ENCODE peak calls at places on chromosomes 6 and 20, in four cellular contexts. T is thoracic aorta, U is heart right ventricle, F is Peyer's patch. X is an unnamed sample. For H3K4me1, the result is how much of the 10 kb centered on the place peaks cover.

GRCh38 chr20:17172826-17173420 is 53.9 kb upstream of the PCSK2 start:
- DNase-seq in F (no peak), T (no peak), U (no peak), X (no peak)

GRCh38 chr6:101454106-101454676 is 60.7 kb downstream of the GRIK2 start:
- DNase-seq in F (no peak), U (no peak), T (no peak), X (no peak)

GRCh38 chr6:47264775-47265184 is 44.9 kb downstream of the TNFRSF21 start:
- DNase-seq in T (no peak), F (no peak), U (no peak), X (no peak)

GRCh38 chr6:14119764-14120163 is 2.2 kb downstream of the CD83 start:
- DNase-seq in U (no peak), F (no peak), T (no peak), X (no peak)

GRCh38 chr6:3887150-3887700 is 38.1 kb downstream of the FAM50B start:
- DNase-seq in T (no peak), F (no peak), U (no peak), X (no peak)

GRCh38 chr6:105814745-105815536 is 271.2 kb upstream of the PRDM1 start:
- DNase-seq in T (no peak), F (no peak), U (no peak), X (peak)

GRCh38 chr6:18432180-18432579 is 45.0 kb downstream of the RNF144B start:
- DNase-seq in F (no peak), U (no peak), T (no peak), X (no peak)

GRCh38 chr6:158560787-158561246 is 926 bp downstream of the TMEM181 start:
- DNase-seq in F (peak), U (no peak), T (no peak), X (peak)

GRCh38 chr20:44805991-44806729 is 4.2 kb downstream of the RIMS4 start:
- DNase-seq in F (no peak), U (no peak), T (peak), X (no peak)

GRCh38 chr6:73515204-73516101 is 5.4 kb downstream of the EEF1A1 start:
- DNase-seq in U (no peak), F (no peak), T (no peak), X (peak)

GRCh38 chr20:19885981-19886665 is 128.1 kb downstream of the RIN2 start:
- DNase-seq in U (peak), T (no peak), F (peak), X (no peak)

GRCh38 chr20:50303573-50304500 is 113.2 kb downstream of the CEBPB start:
- DNase-seq in U (peak), F (peak), T (no peak), X (no peak)

GRCh38 chr6:144725731-144726522 is 440.8 kb downstream of the UTRN start:
- DNase-seq in U (no peak), T (no peak), F (no peak), X (peak)

GRCh38 chr6:165662671-165663282 is at the start of gene PDE10A:
- DNase-seq in U (peak), F (no peak), T (no peak), X (no peak)

GRCh38 chr6:104483225-104483834 is 376.4 kb downstream of the HACE1 start:
- DNase-seq in F (no peak), T (no peak), U (no peak), X (no peak)

GRCh38 chr20:62398120-62398821 is 8.8 kb downstream of the CABLES2 start:
- DNase-seq in F (no peak), T (no peak), U (no peak), X (no peak)

GRCh38 chr6:137013738-137014602 is 30.8 kb downstream of the IL20RA start:
- DNase-seq in F (no peak), U (no peak), T (no peak), X (no peak)

GRCh38 chr6:7164536-7165001 is 56.8 kb downstream of the RREB1 start:
- DNase-seq in F (no peak), U (no peak), T (no peak), X (no peak)

GRCh38 chr6:7163661-7164071 is 55.9 kb downstream of the RREB1 start:
- DNase-seq in F (no peak), U (no peak), T (no peak), X (no peak)

GRCh38 chr6:7159790-7160525 is 52.2 kb downstream of the RREB1 start:
- DNase-seq in U (no peak), T (no peak), F (no peak), X (no peak)

GRCh38 chr6:7161253-7161623 is 53.5 kb downstream of the RREB1 start:
- DNase-seq in T (no peak), U (no peak), F (no peak), X (no peak)

DNA sequence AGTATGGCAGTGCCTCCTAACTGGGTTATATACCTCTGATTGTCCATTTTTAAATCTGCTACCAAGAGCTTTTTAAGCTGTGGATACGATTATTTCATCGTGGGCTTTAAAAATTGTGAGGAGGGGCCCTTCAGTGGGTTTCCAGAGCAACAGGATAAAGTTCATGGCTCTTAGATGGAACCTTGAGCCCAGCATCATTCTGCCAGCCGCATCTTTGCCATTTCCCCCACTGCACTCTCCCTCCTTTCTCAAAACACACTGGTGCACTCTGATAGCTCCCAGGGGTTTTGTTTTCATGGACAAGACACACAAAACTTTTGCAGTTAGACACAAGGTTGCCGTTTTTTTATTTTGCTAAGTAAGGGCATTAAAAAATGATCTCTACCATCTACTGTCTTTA is 54.1 kb downstream of the RREB1 start:
- DNase-seq in U (no peak), T (no peak), F (no peak), X (no peak)
- H3K4me1 ChIP-seq in U (half or more), T (under half), F (under half), X (under half)

GRCh38 chr6:22690446-22690845 is 121.1 kb downstream of the HDGFL1 start:
- DNase-seq in U (no peak), T (no peak), F (no peak), X (no peak)
- TF ChIP-seq CTCF in U (no peak), T (no peak), F (no peak), X (no peak)

GRCh38 chr20:9507544-9508239 is 6.7 kb upstream of the LAMP5 start:
- DNase-seq in F (no peak), U (no peak), T (no peak), X (no peak)

GRCh38 chr20:9508240-9508661 is 6.1 kb upstream of the LAMP5 start:
- DNase-seq in T (no peak), U (no peak), F (no peak), X (no peak)

GRCh38 chr20:9506964-9507369 is 7.4 kb upstream of the LAMP5 start:
- DNase-seq in U (peak), F (no peak), T (no peak), X (no peak)

GRCh38 chr20:9508696-9509178 is 5.7 kb upstream of the LAMP5 start:
- DNase-seq in U (no peak), F (no peak), T (no peak), X (no peak)

DNA sequence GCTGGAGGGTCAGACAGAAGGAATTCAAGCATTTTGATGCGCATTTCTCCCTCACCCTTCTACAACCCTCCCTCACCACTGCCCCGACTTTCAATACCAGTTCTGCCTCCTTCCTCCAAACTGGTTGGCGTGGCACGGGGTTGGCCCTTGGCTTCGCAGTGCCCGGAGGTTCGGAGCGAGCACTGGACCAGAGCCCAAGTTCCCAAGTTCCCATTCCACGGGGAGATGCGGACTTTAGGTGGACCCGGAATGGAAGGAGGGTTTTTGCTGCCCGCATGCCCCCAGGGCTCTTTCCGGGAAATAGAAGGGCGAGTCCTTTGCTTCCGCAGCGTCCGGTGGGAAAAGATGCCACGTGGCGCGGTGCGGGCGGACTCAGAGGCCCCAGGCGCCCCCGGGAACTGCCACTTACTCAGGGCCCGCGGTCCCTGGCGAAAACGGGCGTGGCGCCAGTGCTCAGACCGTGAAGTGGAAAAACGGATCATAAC is 8.0 kb upstream of the LAMP5 start:
- DNase-seq in U (peak), T (no peak), F (no peak), X (no peak)
- H3K4me1 ChIP-seq in U (under half), T (under half), F (under half), X (under half)

GRCh38 chr6:31158863-31159855 is 770 bp downstream of the TCF19 start:
- DNase-seq in F (no peak), T (no peak), U (no peak), X (peak)
- TF ChIP-seq CTCF in F (no peak), T (no peak), U (no peak), X (peak)